ENCODE peak calls at places on chromosomes 6 and 20, in eight cellular contexts. W is HEK293T; I is ureter; U is activated CD4-positive, alpha-beta T cell treated with anti-CD3 and anti-CD28 coated beads, Interleukin-2, amount 10 ng/mL, durations not matched to agents 7 days and 5 days; R is Right ventricle myocardium superior; J is LoVo; Q is NCI-H1048; G is stimulated activated CD4-positive, alpha-beta T cell treated with anti-CD3 and anti-CD28 coated beads, Interleukin-12 subunit alpha, Interleukin-12 subunit beta, amount 100 ng/mL, for 24 hours. H is an unnamed sample.

GRCh38 chr6:133835901-133836300 is 53.0 kb upstream of the TCF21 start:
- DNase-seq in W (no peak), I (no peak), U (no peak), R (no peak), J (no peak), Q (no peak), G (no peak), H (no peak)

GRCh38 chr6:150213301-150213700 is 70.5 kb downstream of the PPP1R14C start:
- DNase-seq in W (no peak), I (no peak), U (no peak), R (no peak), J (no peak), Q (no peak), G (no peak), H (no peak)

GRCh38 chr6:144652292-144652891 is 367.3 kb downstream of the UTRN start:
- DNase-seq in W (no peak), I (no peak), U (no peak), R (no peak), J (no peak), Q (no peak), G (no peak), H (no peak)

GRCh38 chr6:135910943-135911618 is 59.6 kb downstream of the PDE7B start:
- DNase-seq in W (no peak), I (no peak), U (no peak), R (no peak), J (no peak), Q (no peak), G (no peak), H (no peak)

GRCh38 chr20:38452880-38453624 is 17.9 kb upstream of the SNHG17 start:
- DNase-seq in W (no peak), I (no peak), U (no peak), R (peak; percentile 32), J (no peak), Q (no peak), G (no peak), H (no peak)

GRCh38 chr6:70280462-70280861 is 22.4 kb downstream of the COL9A1 start:
- DNase-seq in W (no peak), I (no peak), U (no peak), R (no peak), J (no peak), Q (no peak), G (no peak), H (peak; percentile 9)

GRCh38 chr6:136738178-136739057 is 53.9 kb downstream of the MAP3K5 start:
- DNase-seq in W (no peak), I (no peak), U (no peak), R (no peak), J (no peak), Q (no peak), G (no peak), H (no peak)

GRCh38 chr20:17617212-17617867 is 47.5 kb downstream of the DSTN start:
- DNase-seq in W (peak; percentile 68), I (peak; percentile 74), U (peak; percentile 56), R (peak; percentile 75), J (no peak), Q (no peak), G (peak; percentile 47), H (peak; percentile 67)

GRCh38 chr20:39893013-39893685 is 795.9 kb downstream of the MAFB start:
- DNase-seq in W (no peak), I (no peak), U (no peak), R (no peak), J (no peak), Q (no peak), G (no peak), H (no peak)

GRCh38 chr20:32208499-32209154 is 947 bp downstream of the POFUT1 start:
- DNase-seq in W (no peak), I (no peak), U (no peak), R (no peak), J (no peak), Q (no peak), G (no peak), H (no peak)

GRCh38 chr6:85261250-85261649 is 188.6 kb upstream of the NT5E start:
- DNase-seq in W (no peak), I (no peak), U (no peak), R (no peak), J (no peak), Q (no peak), G (no peak), H (no peak)

GRCh38 chr6:155219858-155220301 is 43.9 kb upstream of the CLDN20 start:
- DNase-seq in W (no peak), I (no peak), U (no peak), R (no peak), J (no peak), Q (no peak), G (no peak), H (no peak)

GRCh38 chr20:54355631-54356280 is 119.6 kb upstream of the DOK5 start:
- DNase-seq in W (no peak), I (no peak), U (no peak), R (no peak), J (no peak), Q (no peak), G (no peak), H (no peak)

GRCh38 chr6:25278914-25279747 is at the start of gene CARMIL1:
- DNase-seq in W (peak; percentile 89), I (peak; percentile 88), U (peak; percentile 76), R (peak; percentile 87), J (peak; percentile 92), Q (peak; percentile 53), G (peak; percentile 70), H (peak; percentile 82)

H was measured in endothelial cell.